ENCODE peak calls at places on chromosome 3, in eight cellular contexts. One of them, this sample, is unnamed.

GRCh38 chr3:264394-265156 is 68.0 kb downstream of the CHL1 start:
- DNase-seq in ovary: no peak
- DNase-seq in prostate gland: peak; percentile 6
- DNase-seq in upper lobe of right lung: no peak
- DNase-seq in thyroid gland: peak; percentile 10
- DNase-seq in OCI-LY7: no peak
- DNase-seq in AG04450: peak; percentile 93
- DNase-seq in AG04449: no peak
- DNase-seq in this sample: no peak

GRCh38 chr3:119367000-119367399 is 72.8 kb downstream of the ARHGAP31 start:
- DNase-seq in ovary: no peak
- DNase-seq in prostate gland: no peak
- DNase-seq in upper lobe of right lung: no peak
- DNase-seq in thyroid gland: peak; percentile 49
- DNase-seq in OCI-LY7: no peak
- DNase-seq in AG04450: no peak
- DNase-seq in AG04449: no peak
- DNase-seq in this sample: no peak

GRCh38 chr3:128784228-128784627 is 58.2 kb downstream of the RAB7A start:
- DNase-seq in ovary: no peak
- DNase-seq in prostate gland: no peak
- DNase-seq in upper lobe of right lung: no peak
- DNase-seq in thyroid gland: no peak
- DNase-seq in OCI-LY7: peak; percentile 22
- DNase-seq in AG04450: no peak
- DNase-seq in AG04449: no peak
- DNase-seq in this sample: no peak

GRCh38 chr3:112020653-112021052 is 13.9 kb upstream of the TMPRSS7 start:
- DNase-seq in ovary: no peak
- DNase-seq in prostate gland: no peak
- DNase-seq in upper lobe of right lung: no peak
- DNase-seq in thyroid gland: no peak
- DNase-seq in OCI-LY7: no peak
- DNase-seq in AG04450: no peak
- DNase-seq in AG04449: no peak
- DNase-seq in this sample: no peak

GRCh38 chr3:158845748-158846350 is 44.0 kb downstream of the MFSD1 start:
- DNase-seq in ovary: peak; percentile 21
- DNase-seq in prostate gland: no peak
- DNase-seq in upper lobe of right lung: no peak
- DNase-seq in thyroid gland: peak; percentile 19
- DNase-seq in OCI-LY7: peak; percentile 61
- DNase-seq in AG04450: no peak
- DNase-seq in AG04449: no peak
- DNase-seq in this sample: no peak

GRCh38 chr3:129439381-129439816 is 349 bp downstream of the MBD4 start:
- DNase-seq in ovary: peak; percentile 55
- DNase-seq in prostate gland: peak; percentile 24
- DNase-seq in upper lobe of right lung: peak; percentile 76
- DNase-seq in thyroid gland: peak; percentile 48
- DNase-seq in OCI-LY7: peak; percentile 80
- DNase-seq in AG04450: no peak
- DNase-seq in AG04449: no peak
- DNase-seq in this sample: no peak

GRCh38 chr3:16053794-16054193 is 120.7 kb upstream of the GALNT15 start:
- DNase-seq in ovary: no peak
- DNase-seq in prostate gland: no peak
- DNase-seq in upper lobe of right lung: no peak
- DNase-seq in thyroid gland: no peak
- DNase-seq in OCI-LY7: no peak
- DNase-seq in AG04450: no peak
- DNase-seq in AG04449: no peak
- DNase-seq in this sample: no peak

GRCh38 chr3:171821061-171821460 is 10.8 kb upstream of the PLD1 start:
- DNase-seq in ovary: no peak
- DNase-seq in prostate gland: no peak
- DNase-seq in upper lobe of right lung: no peak
- DNase-seq in thyroid gland: no peak
- DNase-seq in OCI-LY7: no peak
- DNase-seq in AG04450: no peak
- DNase-seq in AG04449: no peak
- DNase-seq in this sample: no peak

GRCh38 chr3:138898301-138898700 is 48.6 kb downstream of the FOXL2 start:
- DNase-seq in ovary: no peak
- DNase-seq in prostate gland: no peak
- DNase-seq in upper lobe of right lung: no peak
- DNase-seq in thyroid gland: no peak
- DNase-seq in OCI-LY7: no peak
- DNase-seq in AG04450: no peak
- DNase-seq in AG04449: no peak
- DNase-seq in this sample: peak; percentile 25

GRCh38 chr3:160373655-160374054 is 25.4 kb downstream of the IFT80 start:
- DNase-seq in ovary: no peak
- DNase-seq in prostate gland: no peak
- DNase-seq in upper lobe of right lung: no peak
- DNase-seq in thyroid gland: no peak
- DNase-seq in OCI-LY7: no peak
- DNase-seq in AG04450: no peak
- DNase-seq in AG04449: no peak
- DNase-seq in this sample: no peak

GRCh38 chr3:50275996-50276761 is 2.7 kb upstream of the LSMEM2 start:
- DNase-seq in ovary: no peak
- DNase-seq in prostate gland: no peak
- DNase-seq in upper lobe of right lung: no peak
- DNase-seq in thyroid gland: no peak
- DNase-seq in OCI-LY7: no peak
- DNase-seq in AG04450: no peak
- DNase-seq in AG04449: no peak
- DNase-seq in this sample: no peak

GRCh38 chr3:48555231-48555948 is 1.2 kb downstream of the PFKFB4 start:
- DNase-seq in ovary: no peak
- DNase-seq in prostate gland: no peak
- DNase-seq in upper lobe of right lung: no peak
- DNase-seq in thyroid gland: peak; percentile 48
- DNase-seq in OCI-LY7: no peak
- DNase-seq in AG04450: no peak
- DNase-seq in AG04449: no peak
- DNase-seq in this sample: no peak

GRCh38 chr3:124221286-124221821 is 229.4 kb upstream of the ROPN1 start:
- DNase-seq in ovary: no peak
- DNase-seq in prostate gland: no peak
- DNase-seq in upper lobe of right lung: no peak
- DNase-seq in thyroid gland: no peak
- DNase-seq in OCI-LY7: no peak
- DNase-seq in AG04450: no peak
- DNase-seq in AG04449: no peak
- DNase-seq in this sample: no peak

GRCh38 chr3:30659270-30660127 is 53.1 kb downstream of the TGFBR2 start:
- DNase-seq in ovary: no peak
- DNase-seq in prostate gland: no peak
- DNase-seq in upper lobe of right lung: no peak
- DNase-seq in thyroid gland: no peak
- DNase-seq in OCI-LY7: no peak
- DNase-seq in AG04450: peak; percentile 88
- DNase-seq in AG04449: peak; percentile 86
- DNase-seq in this sample: peak; percentile 97

GRCh38 chr3:72746412-72747411 is 101.5 kb downstream of the SHQ1 start:
- DNase-seq in ovary: no peak
- DNase-seq in prostate gland: peak; percentile 60
- DNase-seq in upper lobe of right lung: no peak
- DNase-seq in thyroid gland: no peak
- DNase-seq in OCI-LY7: no peak
- DNase-seq in AG04450: no peak
- DNase-seq in AG04449: peak; percentile 51
- DNase-seq in this sample: no peak

GRCh38 chr3:193087336-193087735 is 153.7 kb upstream of the PLAAT1 start:
- DNase-seq in ovary: no peak
- DNase-seq in prostate gland: no peak
- DNase-seq in upper lobe of right lung: no peak
- DNase-seq in thyroid gland: no peak
- DNase-seq in OCI-LY7: no peak
- DNase-seq in AG04450: no peak
- DNase-seq in AG04449: no peak
- DNase-seq in this sample: no peak

GRCh38 chr3:66644549-66644948 is 143.7 kb upstream of the LRIG1 start:
- DNase-seq in ovary: no peak
- DNase-seq in prostate gland: no peak
- DNase-seq in upper lobe of right lung: no peak
- DNase-seq in thyroid gland: no peak
- DNase-seq in OCI-LY7: no peak
- DNase-seq in AG04450: no peak
- DNase-seq in AG04449: no peak
- DNase-seq in this sample: no peak

GRCh38 chr3:172624999-172625398 is 85.9 kb downstream of the NCEH1 start:
- DNase-seq in ovary: no peak
- DNase-seq in prostate gland: no peak
- DNase-seq in upper lobe of right lung: no peak
- DNase-seq in thyroid gland: no peak
- DNase-seq in OCI-LY7: no peak
- DNase-seq in AG04450: no peak
- DNase-seq in AG04449: no peak
- DNase-seq in this sample: no peak

GRCh38 chr3:194140520-194141414 is 4.8 kb downstream of the HES1 start:
- DNase-seq in ovary: peak; percentile 73
- DNase-seq in prostate gland: no peak
- DNase-seq in upper lobe of right lung: peak; percentile 85
- DNase-seq in thyroid gland: peak; percentile 72
- DNase-seq in OCI-LY7: no peak
- DNase-seq in AG04450: no peak
- DNase-seq in AG04449: no peak
- DNase-seq in this sample: no peak

DNA sequence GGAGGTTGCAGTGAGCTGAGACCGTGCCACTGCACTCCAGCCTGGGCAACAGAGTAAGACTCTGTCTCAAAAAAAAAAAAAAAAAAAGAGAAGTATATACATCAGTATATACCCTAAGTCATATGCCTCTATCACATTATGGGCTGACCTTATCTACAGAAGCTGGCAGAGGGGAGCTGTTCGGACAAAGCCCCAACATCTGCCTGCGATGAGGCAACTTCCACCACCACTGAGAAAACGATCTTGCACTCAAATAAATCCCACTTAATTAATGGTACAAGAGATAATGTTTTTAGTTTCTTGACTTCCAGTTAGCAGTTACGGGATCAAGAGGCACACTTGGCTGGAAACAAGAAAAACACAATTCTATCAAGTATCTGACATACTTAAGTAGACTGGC is 2.2 kb downstream of the GLT8D1 start:
- DNase-seq in ovary: no peak
- DNase-seq in prostate gland: no peak
- DNase-seq in upper lobe of right lung: no peak
- DNase-seq in thyroid gland: no peak
- DNase-seq in OCI-LY7: no peak
- DNase-seq in AG04450: no peak
- DNase-seq in AG04449: no peak
- DNase-seq in this sample: no peak
- H3K4me3 ChIP-seq in ovary: no peak overlapping the region
- H3K4me3 ChIP-seq in prostate gland: no peak overlapping the region
- H3K4me3 ChIP-seq in upper lobe of right lung: no peak overlapping the region
- H3K4me3 ChIP-seq in thyroid gland: no peak overlapping the region
- H3K4me3 ChIP-seq in OCI-LY7: no peak overlapping the region
- H3K4me3 ChIP-seq in AG04450: no peak overlapping the region
- H3K4me3 ChIP-seq in AG04449: no peak overlapping the region
- H3K4me3 ChIP-seq in this sample: peak overlapping the region; percentile 99

GRCh38 chr3:173933113-173933512 is 535.6 kb downstream of the NLGN1 start:
- DNase-seq in ovary: no peak
- DNase-seq in prostate gland: no peak
- DNase-seq in upper lobe of right lung: no peak
- DNase-seq in thyroid gland: no peak
- DNase-seq in OCI-LY7: no peak
- DNase-seq in AG04450: no peak
- DNase-seq in AG04449: no peak
- DNase-seq in this sample: no peak
- TF ChIP-seq CTCF in ovary: no peak
- TF ChIP-seq CTCF in prostate gland: no peak
- TF ChIP-seq CTCF in upper lobe of right lung: no peak
- TF ChIP-seq CTCF in thyroid gland: no peak
- TF ChIP-seq CTCF in OCI-LY7: no peak
- TF ChIP-seq CTCF in AG04450: no peak
- TF ChIP-seq CTCF in AG04449: no peak
- TF ChIP-seq CTCF in this sample: no peak

GRCh38 chr3:147408180-147409105 is 722 bp upstream of the ZIC1 start:
- DNase-seq in ovary: no peak
- DNase-seq in prostate gland: no peak
- DNase-seq in upper lobe of right lung: no peak
- DNase-seq in thyroid gland: no peak
- DNase-seq in OCI-LY7: no peak
- DNase-seq in AG04450: no peak
- DNase-seq in AG04449: no peak
- DNase-seq in this sample: no peak
- H3K4me3 ChIP-seq in ovary: no peak overlapping the region
- H3K4me3 ChIP-seq in prostate gland: no peak overlapping the region
- H3K4me3 ChIP-seq in upper lobe of right lung: no peak overlapping the region
- H3K4me3 ChIP-seq in thyroid gland: no peak overlapping the region
- H3K4me3 ChIP-seq in OCI-LY7: no peak overlapping the region
- H3K4me3 ChIP-seq in AG04450: no peak overlapping the region
- H3K4me3 ChIP-seq in AG04449: peak overlapping the region; percentile 63
- H3K4me3 ChIP-seq in this sample: peak overlapping the region; percentile 24

GRCh38 chr3:38646062-38646461 is 3.4 kb downstream of the SCN5A start:
- DNase-seq in ovary: no peak
- DNase-seq in prostate gland: no peak
- DNase-seq in upper lobe of right lung: no peak
- DNase-seq in thyroid gland: no peak
- DNase-seq in OCI-LY7: no peak
- DNase-seq in AG04450: no peak
- DNase-seq in AG04449: no peak
- DNase-seq in this sample: no peak

GRCh38 chr3:38646630-38647029 is 2.9 kb downstream of the SCN5A start:
- DNase-seq in ovary: no peak
- DNase-seq in prostate gland: no peak
- DNase-seq in upper lobe of right lung: no peak
- DNase-seq in thyroid gland: no peak
- DNase-seq in OCI-LY7: peak; percentile 47
- DNase-seq in AG04450: no peak
- DNase-seq in AG04449: no peak
- DNase-seq in this sample: no peak

GRCh38 chr3:38645076-38645475 is 4.4 kb downstream of the SCN5A start:
- DNase-seq in ovary: no peak
- DNase-seq in prostate gland: no peak
- DNase-seq in upper lobe of right lung: no peak
- DNase-seq in thyroid gland: no peak
- DNase-seq in OCI-LY7: no peak
- DNase-seq in AG04450: no peak
- DNase-seq in AG04449: no peak
- DNase-seq in this sample: no peak

GRCh38 chr3:38644662-38645053 is 4.8 kb downstream of the SCN5A start:
- DNase-seq in ovary: no peak
- DNase-seq in prostate gland: no peak
- DNase-seq in upper lobe of right lung: no peak
- DNase-seq in thyroid gland: no peak
- DNase-seq in OCI-LY7: no peak
- DNase-seq in AG04450: no peak
- DNase-seq in AG04449: no peak
- DNase-seq in this sample: no peak

DNA sequence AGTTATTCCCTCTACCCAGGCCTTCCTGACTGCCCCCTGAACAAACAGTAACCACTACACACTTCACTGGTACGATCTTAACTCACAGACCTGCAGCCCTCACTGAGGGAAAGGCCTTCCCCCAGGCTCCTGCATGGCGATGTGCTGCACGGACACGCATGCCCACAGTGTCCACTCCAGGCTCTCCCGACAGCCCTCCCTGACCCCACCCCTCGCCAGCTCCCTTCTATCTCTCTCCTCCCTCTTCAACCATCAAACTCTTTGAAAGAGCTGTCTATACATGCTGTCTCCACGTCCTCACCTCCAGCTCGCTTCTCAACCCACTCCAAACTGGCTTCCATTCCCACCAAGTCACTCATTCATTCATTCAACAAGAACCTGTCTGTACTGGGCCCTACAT is 3.9 kb downstream of the SCN5A start:
- DNase-seq in ovary: no peak
- DNase-seq in prostate gland: no peak
- DNase-seq in upper lobe of right lung: no peak
- DNase-seq in thyroid gland: no peak
- DNase-seq in OCI-LY7: no peak
- DNase-seq in AG04450: no peak
- DNase-seq in AG04449: no peak
- DNase-seq in this sample: no peak
- TF ChIP-seq CTCF in ovary: no peak
- TF ChIP-seq CTCF in prostate gland: no peak
- TF ChIP-seq CTCF in upper lobe of right lung: no peak
- TF ChIP-seq CTCF in thyroid gland: no peak
- TF ChIP-seq CTCF in OCI-LY7: no peak
- TF ChIP-seq CTCF in AG04450: no peak
- TF ChIP-seq CTCF in AG04449: no peak
- TF ChIP-seq CTCF in this sample: no peak